ENCODE peak calls at places on chromosomes 2 and 18, in eight cellular contexts. A is ovary, F is AG04449, J is breast epithelium, N is nucleus accumbens, W is KBM-7, D is RKO, O is NCI-H1105. U is an unnamed sample.

GRCh38 chr2:41900299-41900698 is 147.5 kb upstream of the PKDCC start:
- DNase-seq in A (no peak), F (no peak), J (no peak), N (no peak), W (no peak), D (no peak), O (no peak), U (peak)

GRCh38 chr2:105812180-105813044 is 67.7 kb downstream of the NCK2 start:
- DNase-seq in A (peak), F (no peak), J (no peak), N (peak), W (no peak), D (no peak), O (no peak), U (peak)

GRCh38 chr2:240794178-240794721 is 25.8 kb downstream of the KIF1A start:
- DNase-seq in A (peak), F (no peak), J (no peak), N (no peak), W (no peak), D (no peak), O (no peak), U (no peak)

GRCh38 chr18:25299899-25300298 is 52.1 kb downstream of the ZNF521 start:
- DNase-seq in A (no peak), F (no peak), J (no peak), N (no peak), W (no peak), D (no peak), O (no peak), U (no peak)

GRCh38 chr2:148704247-148704646 is 59.7 kb downstream of the EPC2 start:
- DNase-seq in A (no peak), F (no peak), J (no peak), N (no peak), W (no peak), D (no peak), O (no peak), U (no peak)

GRCh38 chr2:107810734-107811133 is 16.0 kb upstream of the RGPD4 start:
- DNase-seq in A (no peak), F (no peak), J (no peak), N (no peak), W (no peak), D (no peak), O (no peak), U (no peak)

GRCh38 chr2:100213595-100213994 is 71.2 kb upstream of the AFF3 start:
- DNase-seq in A (no peak), F (no peak), J (no peak), N (no peak), W (no peak), D (no peak), O (no peak), U (no peak)

GRCh38 chr2:62465741-62466500 is 40.1 kb downstream of the TMEM17 start:
- DNase-seq in A (no peak), F (no peak), J (no peak), N (no peak), W (peak), D (no peak), O (no peak), U (no peak)

GRCh38 chr2:217412721-217413120 is 552.9 kb upstream of the TNP1 start:
- DNase-seq in A (no peak), F (no peak), J (no peak), N (no peak), W (no peak), D (no peak), O (no peak), U (no peak)

GRCh38 chr2:207937818-207938217 is 87.5 kb downstream of the PLEKHM3 start:
- DNase-seq in A (no peak), F (peak), J (no peak), N (no peak), W (no peak), D (no peak), O (no peak), U (no peak)

U was measured in GM04503.